ENCODE peak calls at places on chromosome 17, in five cellular contexts. K is H54, Y is EL, M is lower leg skin, D is PC-3. V is an unnamed sample.

GRCh38 chr17:12068946-12069345 is 48.3 kb downstream of the MAP2K4 start:
- DNase-seq in M (no peak), Y (no peak), D (no peak), K (no peak), V (no peak)

GRCh38 chr17:75402038-75402437 is 3.4 kb downstream of the GRB2 start:
- DNase-seq in M (no peak), D (no peak), K (no peak), Y (no peak), V (no peak)

GRCh38 chr17:83183951-83184506 is 104.6 kb downstream of the METRNL start:
- DNase-seq in M (peak; percentile 80), Y (no peak), K (no peak), D (no peak), V (no peak)

GRCh38 chr17:71438631-71439146 is 682.1 kb upstream of the SOX9 start:
- DNase-seq in M (no peak), Y (peak; percentile 98), K (peak; percentile 26), D (peak; percentile 97), V (peak; percentile 92)

GRCh38 chr17:42361781-42362186 is 26.5 kb downstream of the STAT3 start:
- DNase-seq in Y (no peak), K (no peak), M (no peak), D (no peak), V (no peak)

GRCh38 chr17:18045691-18046090 is 6.5 kb downstream of the GID4 start:
- DNase-seq in Y (no peak), D (no peak), K (no peak), M (no peak), V (no peak)

GRCh38 chr17:76252040-76252954 is 12.0 kb upstream of the RNF157 start:
- DNase-seq in D (peak; percentile 100), Y (peak; percentile 99), K (no peak), M (peak; percentile 93), V (peak; percentile 100)

GRCh38 chr17:59791603-59792457 is 84.4 kb downstream of the VMP1 start:
- DNase-seq in M (no peak), Y (no peak), K (no peak), D (no peak), V (peak; percentile 75)

GRCh38 chr17:40024901-40025300 is 9.7 kb downstream of the CSF3 start:
- DNase-seq in Y (peak; percentile 66), D (no peak), K (no peak), M (no peak), V (no peak)

V was measured in amniotic epithelial cell.